ENCODE peak calls at places on chromosomes 6 and 20, in six cellular contexts. S is neural progenitor cell, R is SK-N-SH, F is astrocyte, N is left lung, X is fibroblast of lung. A is an unnamed sample.

GRCh38 chr6:32371204-32371603 is 499 bp downstream of the TSBP1 start:
- DNase-seq in N (no peak), S (no peak), R (no peak), F (peak), X (no peak), A (no peak)

GRCh38 chr6:72721346-72721745 is 99.5 kb downstream of the KCNQ5 start:
- DNase-seq in R (no peak), X (no peak), F (no peak), S (no peak), N (no peak), A (no peak)

GRCh38 chr6:98834060-98835031 is at the start of gene POU3F2:
- DNase-seq in F (peak), S (peak), X (peak), R (peak), N (peak), A (peak)

GRCh38 chr6:14731638-14732037 is 514.2 kb upstream of the JARID2 start:
- DNase-seq in S (no peak), F (no peak), R (no peak), N (no peak), X (no peak), A (no peak)

GRCh38 chr6:38484656-38485055 is 155.1 kb downstream of the BTBD9 start:
- DNase-seq in F (no peak), X (no peak), N (no peak), R (no peak), S (no peak), A (no peak)

GRCh38 chr20:63091901-63092659 is 85.3 kb upstream of the BHLHE23 start:
- DNase-seq in R (no peak), X (no peak), S (no peak), F (no peak), N (peak), A (no peak)

GRCh38 chr6:26158581-26159416 is 71.6 kb downstream of the HFE start:
- DNase-seq in S (no peak), N (peak), F (peak), X (peak), R (no peak), A (peak)

GRCh38 chr6:135393289-135393688 is 104.3 kb downstream of the AHI1 start:
- DNase-seq in N (no peak), S (no peak), R (no peak), X (no peak), F (no peak), A (no peak)

GRCh38 chr6:2739335-2739734 is 11.4 kb downstream of the MYLK4 start:
- DNase-seq in F (peak), X (peak), N (no peak), S (no peak), R (no peak), A (no peak)

GRCh38 chr20:48952656-48953055 is 31.1 kb downstream of the ARFGEF2 start:
- DNase-seq in X (no peak), R (no peak), F (no peak), N (no peak), S (no peak), A (no peak)

GRCh38 chr6:5701086-5701661 is 305.6 kb downstream of the NRN1 start:
- DNase-seq in F (no peak), N (no peak), X (no peak), R (no peak), S (no peak), A (no peak)

GRCh38 chr6:105161411-105161810 is 18.4 kb downstream of the POPDC3 start:
- DNase-seq in R (no peak), N (no peak), X (no peak), S (no peak), F (no peak), A (no peak)

GRCh38 chr6:169979873-169980440 is 228.5 kb downstream of the ERMARD start:
- DNase-seq in F (no peak), R (no peak), N (peak), X (no peak), S (no peak), A (no peak)

GRCh38 chr20:62583424-62583920 is 58.8 kb upstream of the SLCO4A1 start:
- DNase-seq in F (no peak), R (no peak), X (peak), S (peak), N (no peak), A (peak)

GRCh38 chr20:10436053-10436699 is 1.1 kb downstream of the SLX4IP start:
- DNase-seq in F (no peak), N (no peak), R (no peak), X (no peak), S (no peak), A (no peak)

GRCh38 chr6:157669747-157670216 is 153.3 kb upstream of the SNX9 start:
- DNase-seq in N (peak), R (peak), S (peak), X (peak), F (peak), A (peak)

GRCh38 chr6:45001663-45002062 is 326.5 kb upstream of the RUNX2 start:
- DNase-seq in R (no peak), F (no peak), N (no peak), X (no peak), S (no peak), A (no peak)

GRCh38 chr6:137165375-137166246 is 7.8 kb downstream of the IL22RA2 start:
- DNase-seq in F (no peak), R (peak), N (no peak), S (no peak), X (no peak), A (no peak)

GRCh38 chr6:16684195-16684689 is 77.0 kb downstream of the ATXN1 start:
- DNase-seq in R (no peak), N (no peak), F (peak), S (no peak), X (peak), A (no peak)

GRCh38 chr6:122838060-122838780 is 49.2 kb downstream of the SMPDL3A start:
- DNase-seq in N (no peak), X (peak), R (peak), F (peak), S (no peak), A (no peak)

GRCh38 chr6:30821862-30822784 is 62.2 kb upstream of the DDR1 start:
- DNase-seq in F (no peak), X (peak), N (no peak), S (peak), R (peak), A (no peak)

GRCh38 chr20:17109307-17109706 is 117.5 kb upstream of the PCSK2 start:
- DNase-seq in N (no peak), R (no peak), F (no peak), X (no peak), S (no peak), A (no peak)

GRCh38 chr20:57426156-57426769 is 35.1 kb downstream of the RBM38 start:
- DNase-seq in N (peak), F (no peak), R (no peak), S (no peak), X (no peak), A (no peak)

GRCh38 chr6:103870970-103871369 is 988.7 kb downstream of the HACE1 start:
- DNase-seq in N (no peak), X (no peak), R (no peak), S (no peak), F (no peak), A (no peak)

GRCh38 chr6:7156666-7157278 is 49.0 kb downstream of the RREB1 start:
- DNase-seq in S (no peak), N (no peak), R (no peak), X (peak), F (peak), A (no peak)

GRCh38 chr20:35823937-35824336 is 52.1 kb downstream of the PHF20 start:
- DNase-seq in X (no peak), R (no peak), N (no peak), F (peak), S (peak), A (no peak)

GRCh38 chr6:158161566-158162254 is 6.4 kb downstream of the SERAC1 start:
- DNase-seq in F (no peak), R (no peak), S (no peak), X (no peak), N (no peak), A (no peak)

GRCh38 chr6:135667694-135668455 is 170.3 kb upstream of the AHI1 start:
- DNase-seq in F (peak), N (peak), R (no peak), X (peak), S (no peak), A (no peak)

GRCh38 chr6:1485678-1486077 is 96.3 kb downstream of the FOXF2 start:
- DNase-seq in S (no peak), R (no peak), N (no peak), F (peak), X (peak), A (no peak)

GRCh38 chr6:53615633-53616449 is 49.7 kb downstream of the KLHL31 start:
- DNase-seq in N (no peak), R (no peak), X (peak), F (peak), S (no peak), A (no peak)

GRCh38 chr6:102571236-102571908 is 1177.9 kb downstream of the GRIK2 start:
- DNase-seq in F (no peak), X (no peak), S (no peak), N (no peak), R (no peak), A (no peak)

GRCh38 chr6:16697437-16698162 is 63.7 kb downstream of the ATXN1 start:
- DNase-seq in X (no peak), S (no peak), N (no peak), F (no peak), R (no peak), A (no peak)

GRCh38 chr20:54284928-54285704 is 77.2 kb downstream of the PFDN4 start:
- DNase-seq in F (peak), R (no peak), N (no peak), S (no peak), X (no peak), A (no peak)

GRCh38 chr20:387520-387919 is 7.0 kb downstream of the TRIB3 start:
- DNase-seq in S (no peak), X (no peak), N (no peak), F (no peak), R (no peak), A (no peak)

GRCh38 chr20:44566018-44566417 is 16.4 kb upstream of the PKIG start:
- DNase-seq in S (no peak), R (no peak), X (no peak), N (no peak), F (no peak), A (no peak)

GRCh38 chr20:38108438-38109024 is 56.5 kb downstream of the TGM2 start:
- DNase-seq in R (peak), X (peak), N (no peak), S (no peak), F (peak), A (no peak)

GRCh38 chr20:47306755-47307370 is 49.6 kb downstream of the ZMYND8 start:
- DNase-seq in S (no peak), X (no peak), N (no peak), F (no peak), R (no peak), A (no peak)

GRCh38 chr20:47306095-47306494 is 50.4 kb downstream of the ZMYND8 start:
- DNase-seq in R (no peak), F (no peak), S (no peak), N (no peak), X (no peak), A (no peak)

GRCh38 chr20:47305667-47306066 is 50.8 kb downstream of the ZMYND8 start:
- DNase-seq in R (no peak), X (peak), S (no peak), F (no peak), N (no peak), A (no peak)

GRCh38 chr20:47303736-47304135 is 52.8 kb downstream of the ZMYND8 start:
- DNase-seq in S (no peak), R (peak), F (no peak), N (no peak), X (no peak), A (no peak)

DNA sequence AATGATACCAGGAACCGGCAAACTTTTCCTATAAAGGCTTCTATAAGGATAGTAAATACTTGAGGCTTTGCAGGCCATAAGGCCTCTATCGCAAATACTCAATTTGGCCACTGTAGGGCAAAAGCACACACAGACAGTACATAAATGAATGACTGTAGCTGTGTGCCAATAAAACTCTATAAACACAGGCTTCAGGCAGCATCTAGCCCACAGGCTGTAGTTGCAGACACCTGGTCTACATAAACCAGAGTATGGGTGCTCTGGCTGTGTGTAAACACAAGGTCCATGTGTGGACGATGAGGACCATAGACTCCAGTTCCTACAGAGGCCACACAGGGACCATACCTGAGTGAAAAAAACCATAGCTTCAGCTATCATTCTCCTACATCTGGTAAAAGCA is 52.2 kb downstream of the ZMYND8 start:
- DNase-seq in F (peak), N (no peak), X (peak), R (peak), S (no peak), A (no peak)
- TF ChIP-seq CTCF in F (no peak), N (no peak), X (peak), R (peak), S (no peak), A (peak)

GRCh38 chr6:17902953-17903352 is 84.5 kb downstream of the KIF13A start:
- DNase-seq in X (peak), F (no peak), N (no peak), R (no peak), S (no peak), A (no peak)

GRCh38 chr6:17907467-17908229 is 79.8 kb downstream of the KIF13A start:
- DNase-seq in S (no peak), F (peak), X (peak), N (no peak), R (no peak), A (no peak)

GRCh38 chr6:17904491-17905120 is 82.8 kb downstream of the KIF13A start:
- DNase-seq in N (no peak), X (peak), F (no peak), R (no peak), S (no peak), A (no peak)

GRCh38 chr6:17908831-17909230 is 78.6 kb downstream of the KIF13A start:
- DNase-seq in S (no peak), R (no peak), F (no peak), N (no peak), X (no peak), A (no peak)

GRCh38 chr6:17905611-17906592 is 81.5 kb downstream of the KIF13A start:
- DNase-seq in X (peak), F (peak), R (no peak), N (no peak), S (no peak), A (no peak)
- H3K27ac ChIP-seq in X (peak), F (peak), R (no peak), N (peak), S (no peak), A (no peak)

GRCh38 chr6:10465633-10466499 is 51.0 kb upstream of the TFAP2A start:
- DNase-seq in F (no peak), X (peak), R (peak), S (peak), N (peak), A (no peak)
- TF ChIP-seq CTCF in F (peak), X (no peak), R (peak), S (peak), N (peak), A (no peak)

GRCh38 chr6:144215932-144216667 is 65.8 kb downstream of the STX11 start:
- DNase-seq in F (peak), N (peak), S (peak), R (peak), X (peak), A (peak)

GRCh38 chr6:144217264-144217663 is 66.9 kb downstream of the STX11 start:
- DNase-seq in S (no peak), N (no peak), R (no peak), F (no peak), X (peak), A (no peak)

GRCh38 chr6:144216668-144217218 is 66.4 kb downstream of the STX11 start:
- DNase-seq in S (no peak), X (no peak), N (peak), R (peak), F (no peak), A (no peak)

GRCh38 chr6:144219056-144219685 is 66.0 kb upstream of the UTRN start:
- DNase-seq in R (peak), S (peak), X (peak), F (peak), N (no peak), A (no peak)

DNA sequence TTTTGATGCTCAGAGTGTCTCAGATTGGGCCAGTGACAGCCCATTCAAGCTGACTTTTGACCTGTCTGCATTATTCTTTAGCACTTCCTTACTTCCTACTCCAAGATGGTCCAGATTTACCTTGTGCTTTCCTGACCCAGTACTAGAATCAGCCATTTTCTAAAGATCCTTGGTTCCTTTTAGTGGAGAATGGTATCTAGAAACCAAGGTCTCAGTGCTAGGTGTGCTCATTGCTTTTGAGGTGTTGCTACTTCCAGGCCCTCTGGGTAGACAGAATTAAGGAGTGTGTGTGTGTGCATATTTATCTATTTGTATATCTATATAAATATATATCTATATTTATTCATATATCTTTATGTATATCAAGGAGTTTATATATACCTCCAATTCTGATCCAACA is 67.3 kb upstream of the UTRN start:
- DNase-seq in X (no peak), R (no peak), N (no peak), F (no peak), S (no peak), A (no peak)
- H3K27ac ChIP-seq in X (no peak), R (no peak), N (peak), F (no peak), S (no peak), A (peak)

GRCh38 chr20:34065260-34065659 is 46.8 kb downstream of the EIF2S2 start:
- DNase-seq in N (no peak), F (peak), R (no peak), X (peak), S (no peak), A (no peak)
- TF ChIP-seq CTCF in N (no peak), F (no peak), R (no peak), X (no peak), S (no peak), A (no peak)

GRCh38 chr6:142839686-142840040 is 105.3 kb downstream of the HIVEP2 start:
- DNase-seq in X (no peak), R (no peak), N (no peak), S (no peak), F (no peak), A (no peak)
- H3K27ac ChIP-seq in X (no peak), R (no peak), N (peak), S (no peak), F (peak), A (no peak)

DNA sequence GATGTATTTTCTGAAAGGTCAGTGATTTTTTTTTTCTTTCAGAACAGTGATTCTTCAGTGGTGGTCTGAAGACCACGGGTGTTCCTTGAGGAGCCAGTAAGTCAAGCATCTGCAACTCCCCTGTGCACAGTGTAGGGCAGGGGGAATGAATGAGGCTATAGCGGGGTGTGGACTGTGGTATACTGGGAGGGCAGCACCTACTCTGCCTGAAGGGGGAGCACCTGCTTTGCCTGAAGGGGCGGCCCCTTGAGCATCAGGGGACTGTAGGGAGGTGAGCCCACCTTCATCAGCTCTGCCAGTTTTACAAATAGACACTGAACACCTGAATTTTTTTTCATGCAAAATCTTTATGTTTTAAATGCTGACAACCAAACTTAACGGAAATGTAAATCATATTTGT is 77.5 kb upstream of the RIPOR2 start:
- DNase-seq in X (no peak), S (no peak), F (no peak), R (no peak), N (no peak), A (no peak)
- TF ChIP-seq CTCF in X (no peak), S (peak), F (no peak), R (peak), N (no peak), A (no peak)

DNA sequence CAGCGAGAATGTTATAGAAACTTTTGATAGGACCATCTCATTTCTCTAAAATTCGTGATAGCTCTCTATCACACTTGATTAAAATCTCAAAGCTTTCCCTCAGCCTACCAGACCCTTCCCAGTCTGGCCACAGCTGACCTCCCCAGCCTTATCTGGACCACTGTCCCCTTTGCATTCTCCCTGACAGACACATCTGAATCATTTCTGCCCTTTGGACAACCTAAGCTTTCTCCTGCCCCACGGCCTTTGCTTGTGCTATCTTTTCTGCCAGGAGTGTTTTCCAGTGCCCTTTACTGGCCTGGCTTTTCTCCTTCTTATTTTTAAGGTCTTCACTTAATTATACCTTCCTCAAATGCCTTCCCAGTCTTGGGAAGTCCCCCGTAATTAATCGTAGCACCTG is 136.0 kb upstream of the RNF24 start:
- DNase-seq in S (no peak), X (no peak), N (no peak), R (no peak), F (no peak), A (no peak)
- H3K27ac ChIP-seq in S (no peak), X (no peak), N (no peak), R (no peak), F (no peak), A (no peak)